ENCODE peak calls at places on chromosome 21, in five cellular contexts. F, O, U, E and Q are unnamed samples.

GRCh38 chr21:45379171-45379900 is 25.6 kb upstream of the COL18A1 start:
- DNase-seq in F (no peak), O (no peak), U (no peak), E (no peak), Q (no peak)

GRCh38 chr21:17783816-17784598 is 35.1 kb downstream of the C21orf91 start:
- DNase-seq in F (no peak), O (no peak), U (no peak), E (no peak), Q (no peak)

GRCh38 chr21:45376459-45377324 is 28.3 kb upstream of the COL18A1 start:
- DNase-seq in F (no peak), O (no peak), U (no peak), E (no peak), Q (no peak)

GRCh38 chr21:32403201-32403701 is 9.3 kb upstream of the EVA1C start:
- DNase-seq in F (peak; percentile 57), O (peak; percentile 66), U (peak; percentile 57), E (no peak), Q (peak; percentile 76)

GRCh38 chr21:42794551-42794950 is 84.8 kb downstream of the WDR4 start:
- DNase-seq in F (no peak), O (no peak), U (no peak), E (no peak), Q (no peak)

GRCh38 chr21:44874497-44875331 is 1.2 kb upstream of the PTTG1IP start:
- DNase-seq in F (peak; percentile 70), O (no peak), U (no peak), E (no peak), Q (no peak)

GRCh38 chr21:27787046-27787445 is 820.2 kb upstream of the ADAMTS5 start:
- DNase-seq in F (no peak), O (no peak), U (no peak), E (no peak), Q (no peak)

GRCh38 chr21:40335689-40336088 is 468.5 kb downstream of the PCP4 start:
- DNase-seq in F (no peak), O (no peak), U (no peak), E (no peak), Q (no peak)

GRCh38 chr21:46600305-46600704 is 4.6 kb downstream of the S100B start:
- DNase-seq in F (no peak), O (no peak), U (no peak), E (no peak), Q (no peak)